ENCODE peak calls at places on chromosomes 7 and 10, in six cellular contexts. One of them, this sample, is unnamed.

GRCh38 chr10:82866424-82867020 is 991.5 kb downstream of the NRG3 start:
- DNase-seq in H1: no peak
- DNase-seq in GM12878: no peak
- DNase-seq in K562: no peak
- DNase-seq in HepG2: no peak
- DNase-seq in GM12891: no peak
- DNase-seq in this sample: no peak

GRCh38 chr7:31882187-31882586 is 188.0 kb downstream of the PDE1C start:
- DNase-seq in K562: no peak
- DNase-seq in HepG2: no peak
- DNase-seq in H1: peak; percentile 3
- DNase-seq in GM12878: no peak
- DNase-seq in GM12891: no peak
- DNase-seq in this sample: no peak

GRCh38 chr7:151503902-151504714 is 15.6 kb downstream of the RHEB start:
- DNase-seq in GM12878: no peak
- DNase-seq in K562: no peak
- DNase-seq in H1: no peak
- DNase-seq in GM12891: no peak
- DNase-seq in HepG2: peak; percentile 85
- DNase-seq in this sample: no peak

GRCh38 chr7:41110186-41110585 is 592.7 kb downstream of the INHBA start:
- DNase-seq in GM12891: no peak
- DNase-seq in HepG2: no peak
- DNase-seq in K562: no peak
- DNase-seq in H1: no peak
- DNase-seq in GM12878: no peak
- DNase-seq in this sample: no peak

GRCh38 chr7:156722427-156722826 is 81.9 kb downstream of the RNF32 start:
- DNase-seq in HepG2: no peak
- DNase-seq in H1: no peak
- DNase-seq in GM12891: no peak
- DNase-seq in K562: no peak
- DNase-seq in GM12878: no peak
- DNase-seq in this sample: no peak

GRCh38 chr7:111029141-111029572 is 61.8 kb upstream of the LRRN3 start:
- DNase-seq in HepG2: peak; percentile 84
- DNase-seq in GM12878: no peak
- DNase-seq in H1: no peak
- DNase-seq in K562: no peak
- DNase-seq in GM12891: no peak
- DNase-seq in this sample: no peak

GRCh38 chr7:19400771-19401254 is 255.6 kb upstream of the FERD3L start:
- DNase-seq in GM12878: no peak
- DNase-seq in GM12891: no peak
- DNase-seq in HepG2: no peak
- DNase-seq in K562: no peak
- DNase-seq in H1: no peak
- DNase-seq in this sample: no peak

GRCh38 chr10:58157076-58157766 is 110.5 kb downstream of the IPMK start:
- DNase-seq in H1: no peak
- DNase-seq in HepG2: no peak
- DNase-seq in K562: no peak
- DNase-seq in GM12891: no peak
- DNase-seq in GM12878: no peak
- DNase-seq in this sample: no peak

GRCh38 chr7:27165089-27165654 is at the start of gene HOXA9:
- DNase-seq in GM12878: no peak
- DNase-seq in K562: no peak
- DNase-seq in HepG2: no peak
- DNase-seq in GM12891: no peak
- DNase-seq in H1: no peak
- DNase-seq in this sample: no peak

GRCh38 chr7:30760514-30761213 is 8.7 kb downstream of the INMT start:
- DNase-seq in HepG2: no peak
- DNase-seq in K562: no peak
- DNase-seq in GM12891: no peak
- DNase-seq in H1: no peak
- DNase-seq in GM12878: no peak
- DNase-seq in this sample: no peak

GRCh38 chr10:10626734-10627133 is 390.9 kb upstream of the CELF2 start:
- DNase-seq in H1: no peak
- DNase-seq in K562: no peak
- DNase-seq in GM12878: no peak
- DNase-seq in HepG2: no peak
- DNase-seq in GM12891: no peak
- DNase-seq in this sample: no peak

GRCh38 chr7:131501422-131501821 is 55.0 kb downstream of the PODXL start:
- DNase-seq in K562: no peak
- DNase-seq in HepG2: no peak
- DNase-seq in GM12878: no peak
- DNase-seq in H1: no peak
- DNase-seq in GM12891: no peak
- DNase-seq in this sample: no peak

GRCh38 chr7:113840954-113841353 is 77.9 kb downstream of the PPP1R3A start:
- DNase-seq in H1: no peak
- DNase-seq in GM12891: no peak
- DNase-seq in GM12878: no peak
- DNase-seq in HepG2: no peak
- DNase-seq in K562: no peak
- DNase-seq in this sample: no peak

GRCh38 chr7:97298561-97298960 is 181.1 kb downstream of the SDHAF3 start:
- DNase-seq in H1: no peak
- DNase-seq in HepG2: no peak
- DNase-seq in K562: no peak
- DNase-seq in GM12878: no peak
- DNase-seq in GM12891: no peak
- DNase-seq in this sample: no peak

GRCh38 chr10:48289652-48290238 is 15.2 kb upstream of the FRMPD2 start:
- DNase-seq in HepG2: peak; percentile 54
- DNase-seq in K562: peak; percentile 83
- DNase-seq in GM12891: peak; percentile 26
- DNase-seq in GM12878: no peak
- DNase-seq in H1: no peak
- DNase-seq in this sample: no peak

GRCh38 chr10:48454302-48455054 is 148.0 kb downstream of the MAPK8 start:
- DNase-seq in H1: no peak
- DNase-seq in GM12891: no peak
- DNase-seq in HepG2: no peak
- DNase-seq in K562: no peak
- DNase-seq in GM12878: no peak
- DNase-seq in this sample: no peak

GRCh38 chr10:101694674-101695403 is at the start of gene FBXW4:
- DNase-seq in H1: no peak
- DNase-seq in K562: peak; percentile 78
- DNase-seq in GM12878: no peak
- DNase-seq in GM12891: peak; percentile 81
- DNase-seq in HepG2: peak; percentile 29
- DNase-seq in this sample: peak; percentile 79

GRCh38 chr10:35536789-35537188 is 68.4 kb upstream of the GJD4 start:
- DNase-seq in HepG2: no peak
- DNase-seq in H1: no peak
- DNase-seq in GM12878: no peak
- DNase-seq in GM12891: no peak
- DNase-seq in K562: no peak
- DNase-seq in this sample: no peak

GRCh38 chr7:50793115-50793946 is 10.6 kb upstream of the GRB10 start:
- DNase-seq in HepG2: no peak
- DNase-seq in H1: no peak
- DNase-seq in GM12878: no peak
- DNase-seq in K562: peak; percentile 89
- DNase-seq in GM12891: peak; percentile 30
- DNase-seq in this sample: no peak

GRCh38 chr7:46391215-46391614 is 470.1 kb upstream of the IGFBP3 start:
- DNase-seq in HepG2: no peak
- DNase-seq in GM12878: no peak
- DNase-seq in H1: no peak
- DNase-seq in K562: no peak
- DNase-seq in GM12891: no peak
- DNase-seq in this sample: no peak

GRCh38 chr10:6195376-6195775 is 7.4 kb upstream of the PFKFB3 start:
- DNase-seq in GM12891: no peak
- DNase-seq in GM12878: no peak
- DNase-seq in H1: no peak
- DNase-seq in K562: no peak
- DNase-seq in HepG2: no peak
- DNase-seq in this sample: no peak

GRCh38 chr10:133399123-133399601 is 5.2 kb downstream of the MTG1 start:
- DNase-seq in GM12878: no peak
- DNase-seq in HepG2: no peak
- DNase-seq in H1: no peak
- DNase-seq in GM12891: no peak
- DNase-seq in K562: no peak
- DNase-seq in this sample: no peak

GRCh38 chr7:17274551-17275245 is 23.8 kb upstream of the AHR start:
- DNase-seq in GM12891: no peak
- DNase-seq in GM12878: no peak
- DNase-seq in H1: no peak
- DNase-seq in K562: no peak
- DNase-seq in HepG2: no peak
- DNase-seq in this sample: no peak

GRCh38 chr7:157432541-157432956 is 95.7 kb downstream of the DNAJB6 start:
- DNase-seq in H1: peak; percentile 62
- DNase-seq in GM12878: no peak
- DNase-seq in HepG2: no peak
- DNase-seq in GM12891: no peak
- DNase-seq in K562: peak; percentile 93
- DNase-seq in this sample: no peak

GRCh38 chr7:73624669-73625001 is 313 bp upstream of the MLXIPL start:
- DNase-seq in HepG2: no peak
- DNase-seq in GM12878: no peak
- DNase-seq in H1: no peak
- DNase-seq in GM12891: no peak
- DNase-seq in K562: no peak
- DNase-seq in this sample: no peak
- TF ChIP-seq POLR2A in HepG2: no peak
- TF ChIP-seq POLR2A in GM12878: no peak
- TF ChIP-seq POLR2A in H1: no peak
- TF ChIP-seq POLR2A in GM12891: no peak
- TF ChIP-seq POLR2A in K562: no peak
- TF ChIP-seq POLR2A in this sample: no peak

DNA sequence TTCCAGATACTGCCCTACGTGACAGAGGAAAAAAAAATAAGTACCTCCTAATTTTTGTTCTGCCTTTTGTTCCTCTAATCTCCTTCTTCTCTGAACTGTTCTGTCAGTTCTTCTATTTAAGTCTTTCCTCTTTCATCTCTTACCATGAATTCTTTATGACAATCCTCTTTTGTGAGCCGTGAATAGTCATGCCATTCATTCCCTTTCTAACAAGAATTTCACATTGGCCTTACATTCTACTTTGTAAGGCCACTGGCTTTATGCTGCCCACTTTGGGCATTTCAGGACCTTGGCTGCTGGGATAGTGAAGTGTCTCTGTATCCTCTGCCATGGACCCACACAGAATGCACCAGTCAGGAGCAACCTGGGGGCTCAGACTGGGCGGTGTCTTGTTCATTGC is 52.9 kb downstream of the ATOH7 start:
- DNase-seq in GM12878: no peak
- DNase-seq in HepG2: no peak
- DNase-seq in GM12891: no peak
- DNase-seq in H1: no peak
- DNase-seq in K562: no peak
- DNase-seq in this sample: no peak
- TF ChIP-seq TAF1 in GM12878: no peak
- TF ChIP-seq TAF1 in HepG2: no peak
- TF ChIP-seq TAF1 in GM12891: no peak
- TF ChIP-seq TAF1 in H1: no peak
- TF ChIP-seq TAF1 in K562: no peak
- TF ChIP-seq TAF1 in this sample: no peak

GRCh38 chr7:44634187-44634838 is 27.9 kb downstream of the OGDH start:
- DNase-seq in GM12878: no peak
- DNase-seq in K562: no peak
- DNase-seq in GM12891: no peak
- DNase-seq in H1: no peak
- DNase-seq in HepG2: peak; percentile 25
- DNase-seq in this sample: no peak

GRCh38 chr7:44634839-44635591 is 28.6 kb downstream of the OGDH start:
- DNase-seq in K562: peak; percentile 66
- DNase-seq in HepG2: no peak
- DNase-seq in H1: no peak
- DNase-seq in GM12891: no peak
- DNase-seq in GM12878: no peak
- DNase-seq in this sample: no peak

GRCh38 chr7:44631458-44632115 is 25.2 kb downstream of the OGDH start:
- DNase-seq in GM12891: no peak
- DNase-seq in HepG2: no peak
- DNase-seq in GM12878: no peak
- DNase-seq in K562: no peak
- DNase-seq in H1: no peak
- DNase-seq in this sample: no peak

GRCh38 chr7:44632196-44632595 is 25.8 kb downstream of the OGDH start:
- DNase-seq in HepG2: no peak
- DNase-seq in GM12878: no peak
- DNase-seq in K562: no peak
- DNase-seq in H1: no peak
- DNase-seq in GM12891: no peak
- DNase-seq in this sample: no peak

DNA sequence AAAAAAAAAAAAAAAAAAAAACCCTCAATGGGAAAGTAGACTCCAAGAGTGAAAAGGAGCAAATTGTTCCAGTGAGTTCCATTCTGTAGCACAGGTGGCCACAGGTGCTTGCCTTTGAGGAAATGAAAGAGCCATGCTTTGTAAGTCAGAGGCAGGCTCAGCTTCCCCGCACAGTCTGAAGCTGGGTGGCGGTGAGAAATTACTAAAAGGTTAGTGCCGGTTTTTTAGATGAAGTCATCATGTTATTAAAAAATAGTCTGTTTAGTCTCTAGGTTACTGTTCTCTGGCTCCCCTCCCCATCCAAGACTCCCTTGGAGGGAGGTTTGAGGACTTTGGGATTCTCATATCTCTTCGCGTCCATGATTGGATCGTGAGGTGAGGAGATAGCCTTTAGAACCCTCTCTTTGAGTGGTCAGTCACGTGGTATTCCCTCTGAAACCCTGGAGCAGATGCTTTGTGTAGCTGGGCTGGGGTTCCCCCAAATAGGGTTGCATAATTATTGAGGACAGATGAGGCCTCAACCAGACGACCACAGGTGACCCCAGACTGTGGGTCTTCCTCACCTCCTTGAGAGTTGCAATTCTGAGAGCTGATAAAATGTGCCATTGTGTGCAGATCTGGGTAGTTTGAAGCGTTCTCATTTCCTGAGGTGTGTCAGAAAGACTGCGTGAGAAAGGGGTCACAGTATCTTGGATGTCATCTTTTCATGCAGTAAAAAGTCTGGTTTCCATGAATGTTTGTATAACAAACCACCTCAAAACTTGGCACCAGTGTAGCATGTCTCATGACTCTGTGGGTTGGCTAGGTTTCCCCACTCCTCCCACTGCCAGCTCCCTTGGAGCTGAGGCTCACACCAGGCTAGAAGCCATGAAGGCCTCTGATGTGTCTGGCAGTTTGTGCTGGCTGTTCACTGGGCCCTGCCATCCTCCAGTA is 27.1 kb downstream of the OGDH start:
- DNase-seq in HepG2: no peak
- DNase-seq in GM12878: peak; percentile 88
- DNase-seq in K562: no peak
- DNase-seq in H1: no peak
- DNase-seq in GM12891: no peak
- DNase-seq in this sample: peak; percentile 38
- TF ChIP-seq POLR2AphosphoS5 in HepG2: no peak
- TF ChIP-seq POLR2AphosphoS5 in GM12878: peak; percentile 42
- TF ChIP-seq POLR2AphosphoS5 in K562: no peak
- TF ChIP-seq POLR2AphosphoS5 in H1: no peak
- TF ChIP-seq POLR2AphosphoS5 in GM12891: no peak
- TF ChIP-seq POLR2AphosphoS5 in this sample: peak; percentile 11

GRCh38 chr10:119596537-119597404 is at the start of gene TIAL1:
- DNase-seq in GM12878: peak; percentile 98
- DNase-seq in HepG2: peak; percentile 99
- DNase-seq in K562: peak; percentile 75
- DNase-seq in GM12891: peak; percentile 70
- DNase-seq in H1: peak; percentile 99
- DNase-seq in this sample: peak; percentile 72
- TF ChIP-seq POLR2A in GM12878: peak; percentile 81
- TF ChIP-seq POLR2A in HepG2: peak; percentile 96
- TF ChIP-seq POLR2A in K562: peak; percentile 92
- TF ChIP-seq POLR2A in GM12891: peak; percentile 82
- TF ChIP-seq POLR2A in H1: peak; percentile 96
- TF ChIP-seq POLR2A in this sample: peak; percentile 72